ENCODE peak calls at places on chromosomes 12 and 14, in nine cellular contexts. O is Karpas-422; W is left ventricle myocardium inferior; D is psoas muscle; Q is neural progenitor cell; Z is CD8-positive, alpha-beta T cell; I is CD4-positive, alpha-beta memory T cell; H is uterus; U is effector memory CD4-positive, alpha-beta T cell. R is an unnamed sample.

GRCh38 chr14:25953532-25954144 is 644.2 kb downstream of the NOVA1 start:
- DNase-seq in O (no peak), W (no peak), D (peak; percentile 24), Q (no peak), Z (no peak), I (no peak), H (peak; percentile 32), U (no peak), R (no peak)

GRCh38 chr12:109737631-109738030 is 24.0 kb downstream of the FAM222A start:
- DNase-seq in O (no peak), W (no peak), D (no peak), Q (no peak), Z (no peak), I (no peak), H (no peak), U (no peak), R (no peak)

GRCh38 chr14:75845136-75845804 is 136.5 kb downstream of the TGFB3 start:
- DNase-seq in O (no peak), W (no peak), D (no peak), Q (no peak), Z (no peak), I (no peak), H (no peak), U (no peak), R (no peak)

GRCh38 chr14:24269368-24269767 is 2.0 kb downstream of the RABGGTA start:
- DNase-seq in O (no peak), W (no peak), D (no peak), Q (no peak), Z (no peak), I (no peak), H (no peak), U (no peak), R (no peak)

GRCh38 chr12:2797721-2798418 is 3.1 kb downstream of the FKBP4 start:
- DNase-seq in O (no peak), W (peak; percentile 48), D (no peak), Q (no peak), Z (no peak), I (no peak), H (peak; percentile 25), U (no peak), R (no peak)

GRCh38 chr12:6632026-6632978 is 3.5 kb downstream of the LPAR5 start:
- DNase-seq in O (peak; percentile 94), W (no peak), D (no peak), Q (peak; percentile 61), Z (peak; percentile 79), I (peak; percentile 62), H (no peak), U (no peak), R (peak; percentile 30)

GRCh38 chr12:121932914-121933521 is 14.6 kb downstream of the CFAP251 start:
- DNase-seq in O (no peak), W (no peak), D (no peak), Q (no peak), Z (no peak), I (no peak), H (no peak), U (no peak), R (no peak)

GRCh38 chr14:100638211-100638855 is 51.1 kb upstream of the BEGAIN start:
- DNase-seq in O (no peak), W (no peak), D (no peak), Q (no peak), Z (no peak), I (no peak), H (no peak), U (no peak), R (peak; percentile 43)

GRCh38 chr14:53692451-53693330 is 263.9 kb downstream of the BMP4 start:
- DNase-seq in O (no peak), W (no peak), D (no peak), Q (no peak), Z (no peak), I (no peak), H (no peak), U (no peak), R (no peak)

GRCh38 chr14:78399316-78399889 is 229.2 kb downstream of the NRXN3 start:
- DNase-seq in O (peak; percentile 68), W (no peak), D (no peak), Q (peak; percentile 71), Z (no peak), I (no peak), H (no peak), U (no peak), R (no peak)

GRCh38 chr14:73633115-73633514 is 11.7 kb upstream of the DNAL1 start:
- DNase-seq in O (no peak), W (no peak), D (no peak), Q (no peak), Z (no peak), I (no peak), H (no peak), U (no peak), R (no peak)

GRCh38 chr14:99995700-99996356 is 69.4 kb upstream of the EVL start:
- DNase-seq in O (peak; percentile 93), W (peak; percentile 30), D (peak; percentile 36), Q (peak; percentile 76), Z (peak; percentile 74), I (peak; percentile 65), H (peak; percentile 26), U (peak; percentile 26), R (peak; percentile 39)

GRCh38 chr12:10214877-10215267 is 2.2 kb downstream of the GABARAPL1 start:
- DNase-seq in O (no peak), W (no peak), D (no peak), Q (no peak), Z (no peak), I (no peak), H (no peak), U (no peak), R (no peak)
- H3K4me3 ChIP-seq in O (no peak overlapping the region), W (peak overlapping the region; percentile 84), D (peak overlapping the region; percentile 92), Q (peak overlapping the region; percentile 76), Z (no peak overlapping the region), I (no peak overlapping the region), H (peak overlapping the region; percentile 91), U (no peak overlapping the region), R (no peak overlapping the region)

DNA sequence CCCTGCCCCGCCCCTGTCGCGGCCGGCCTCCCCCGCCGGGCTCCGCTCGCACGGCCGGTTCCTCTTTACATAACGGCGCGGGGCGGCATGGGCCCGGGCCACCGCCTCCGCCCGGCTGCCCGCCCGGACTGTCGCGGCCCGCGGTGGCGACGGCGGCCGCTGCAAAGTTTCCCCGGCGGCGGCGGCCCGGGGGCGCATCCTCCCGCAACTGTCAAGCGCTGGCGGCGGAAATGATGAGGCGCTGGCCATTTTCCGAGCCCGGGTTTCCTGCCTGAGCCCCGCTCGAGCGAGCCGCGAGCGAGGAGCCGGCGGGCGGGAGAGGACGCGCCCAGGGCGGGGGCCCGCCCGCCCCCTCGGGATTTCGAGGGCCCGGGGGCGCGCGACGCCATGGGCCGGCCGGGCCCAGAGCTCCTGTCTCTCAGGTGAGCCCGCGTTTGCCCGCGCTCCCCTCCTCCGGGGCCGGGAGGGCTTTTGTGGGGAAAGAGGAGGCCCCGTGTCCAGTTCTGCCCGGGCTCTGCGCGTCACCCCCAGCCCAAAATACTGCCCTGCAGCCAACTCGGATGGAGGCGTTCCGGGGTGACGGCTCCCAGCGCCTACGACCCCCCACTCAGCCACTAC is at the start of gene SH2B3:
- DNase-seq in O (no peak), W (no peak), D (peak; percentile 81), Q (no peak), Z (no peak), I (peak; percentile 88), H (peak; percentile 80), U (no peak), R (peak; percentile 76)
- H3K4me1 ChIP-seq in O (peaks cover 66% of the 10 kb centered on the region), W (peaks cover 85% of the 10 kb centered on the region), D (peaks cover 45% of the 10 kb centered on the region), Q (peaks cover 18% of the 10 kb centered on the region), Z (peaks cover 60% of the 10 kb centered on the region), I (peaks cover 68% of the 10 kb centered on the region), H (peaks cover 25% of the 10 kb centered on the region), U (peaks cover 67% of the 10 kb centered on the region), R (peaks cover 68% of the 10 kb centered on the region)

GRCh38 chr14:33952541-33952940 is 1.7 kb upstream of the EGLN3 start:
- DNase-seq in O (no peak), W (no peak), D (no peak), Q (no peak), Z (no peak), I (no peak), H (no peak), U (no peak), R (no peak)

GRCh38 chr14:33954016-33954598 is 3.2 kb upstream of the EGLN3 start:
- DNase-seq in O (no peak), W (no peak), D (no peak), Q (no peak), Z (no peak), I (no peak), H (no peak), U (no peak), R (no peak)

GRCh38 chr14:33950320-33951182 is at the start of gene EGLN3:
- DNase-seq in O (no peak), W (peak; percentile 92), D (peak; percentile 89), Q (peak; percentile 96), Z (peak; percentile 56), I (no peak), H (peak; percentile 94), U (peak; percentile 14), R (peak; percentile 11)

GRCh38 chr14:33949051-33950037 is 1.5 kb downstream of the EGLN3 start:
- DNase-seq in O (no peak), W (no peak), D (no peak), Q (no peak), Z (no peak), I (no peak), H (no peak), U (no peak), R (no peak)

GRCh38 chr14:33951183-33951840 is 438 bp upstream of the EGLN3 start:
- DNase-seq in O (no peak), W (no peak), D (no peak), Q (no peak), Z (no peak), I (no peak), H (no peak), U (no peak), R (no peak)
- H3K4me3 ChIP-seq in O (no peak overlapping the region), W (peak overlapping the region; percentile 96), D (peak overlapping the region; percentile 81), Q (peak overlapping the region; percentile 65), Z (peak overlapping the region; percentile 42), I (peak overlapping the region; percentile 49), H (peak overlapping the region; percentile 64), U (peak overlapping the region; percentile 58), R (peak overlapping the region; percentile 39)

GRCh38 chr14:49971156-49972141 is 78.6 kb downstream of the ARF6 start:
- DNase-seq in O (peak; percentile 99), W (no peak), D (no peak), Q (no peak), Z (peak; percentile 69), I (peak; percentile 82), H (no peak), U (peak; percentile 17), R (peak; percentile 61)
- H3K4me1 ChIP-seq in O (peaks cover 61% of the 10 kb centered on the region), W (peaks cover 39% of the 10 kb centered on the region), D (peaks cover 33% of the 10 kb centered on the region), Q (peaks cover 14% of the 10 kb centered on the region), Z (peaks cover 41% of the 10 kb centered on the region), I (peaks cover 69% of the 10 kb centered on the region), H (no peaks in the 10 kb centered on the region), U (peaks cover 41% of the 10 kb centered on the region), R (peaks cover 56% of the 10 kb centered on the region)

R was measured in CD8-positive, alpha-beta memory T cell.